ENCODE peak calls at places on chromosomes 1 and 21, in five cellular contexts. S is cardiac muscle cell, M is PC-3, O is ascending aorta, N is upper lobe of left lung. F is an unnamed sample.
A peak's percentile ranks its signal among the peaks of the same experiment; 100 is the strongest.

GRCh38 chr1:116971481-116971880 is 30.1 kb upstream of the CD101 start:
- DNase-seq in N (no peak), O (no peak), M (no peak), S (no peak), F (no peak)

GRCh38 chr1:162696286-162696862 is 64.1 kb downstream of the DDR2 start:
- DNase-seq in S (peak; percentile 94), N (peak; percentile 17), M (peak; percentile 93), O (peak; percentile 77), F (no peak)

GRCh38 chr21:34705032-34705431 is 36.2 kb downstream of the CLIC6 start:
- DNase-seq in N (no peak), M (no peak), S (no peak), O (peak; percentile 52), F (no peak)

GRCh38 chr1:102110591-102110990 is 113.9 kb upstream of the OLFM3 start:
- DNase-seq in O (no peak), N (no peak), M (no peak), S (no peak), F (no peak)

GRCh38 chr1:114482585-114482984 is 28.4 kb downstream of the TRIM33 start:
- DNase-seq in M (no peak), N (no peak), O (no peak), S (no peak), F (no peak)

GRCh38 chr1:183676515-183677189 is 23.5 kb upstream of the APOBEC4 start:
- DNase-seq in M (peak; percentile 33), O (no peak), S (peak; percentile 51), N (no peak), F (no peak)

GRCh38 chr1:64038965-64039926 is 164.2 kb upstream of the UBE2U start:
- DNase-seq in M (peak; percentile 99), O (peak; percentile 87), N (no peak), S (peak; percentile 25), F (no peak)

GRCh38 chr1:1438531-1439381 is 3.3 kb downstream of the VWA1 start:
- DNase-seq in S (no peak), N (peak; percentile 79), O (no peak), M (no peak), F (no peak)

GRCh38 chr1:237507005-237507404 is 383.7 kb downstream of the ZP4 start:
- DNase-seq in N (no peak), M (no peak), O (no peak), S (no peak), F (no peak)

GRCh38 chr21:42254631-42255030 is 35.7 kb downstream of the ABCG1 start:
- DNase-seq in M (no peak), S (no peak), O (no peak), N (no peak), F (no peak)

GRCh38 chr1:110722835-110723234 is 48.1 kb upstream of the KCNA3 start:
- DNase-seq in S (no peak), O (no peak), M (no peak), N (no peak), F (no peak)

GRCh38 chr1:204725821-204726448 is 40.4 kb upstream of the LRRN2 start:
- DNase-seq in N (no peak), M (peak; percentile 89), S (no peak), O (no peak), F (no peak)

GRCh38 chr1:45723248-45723930 is 27.1 kb downstream of the IPP start:
- DNase-seq in N (no peak), M (no peak), O (no peak), S (no peak), F (no peak)

GRCh38 chr1:209601809-209602657 is 18.5 kb downstream of the CAMK1G start:
- DNase-seq in S (peak; percentile 56), N (no peak), M (peak; percentile 78), O (no peak), F (no peak)

GRCh38 chr1:53175302-53175913 is 21.2 kb upstream of the CPT2 start:
- DNase-seq in S (no peak), N (no peak), O (no peak), M (no peak), F (no peak)

GRCh38 chr1:36369061-36369470 is 16.7 kb downstream of the STK40 start:
- DNase-seq in N (no peak), M (peak; percentile 87), S (peak; percentile 84), O (peak; percentile 87), F (peak; percentile 75)

DNA sequence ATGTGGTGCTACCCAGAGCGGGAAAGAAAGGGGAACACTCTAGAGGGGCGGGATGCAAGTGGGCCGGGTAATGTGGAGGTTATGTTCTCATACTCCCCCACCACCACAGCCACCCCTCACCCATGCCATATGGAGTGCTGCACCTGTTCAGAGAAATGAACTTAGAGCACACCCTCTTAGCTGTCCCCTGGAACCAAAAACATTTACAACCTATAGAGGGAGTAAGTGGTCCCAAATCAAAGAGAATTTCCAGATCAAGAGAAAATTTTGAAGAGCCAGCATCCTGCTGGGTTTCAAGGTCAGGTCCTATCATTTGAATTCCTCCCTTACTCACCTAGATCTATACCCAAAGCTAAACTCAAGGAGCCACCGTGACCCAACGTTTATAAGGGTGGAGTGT is 319.5 kb downstream of the BRINP2 start:
- DNase-seq in S (no peak), N (no peak), O (no peak), M (peak; percentile 6), F (no peak)
- TF ChIP-seq CTCF in S (no peak), N (no peak), O (no peak), M (peak; percentile 29), F (no peak)

DNA sequence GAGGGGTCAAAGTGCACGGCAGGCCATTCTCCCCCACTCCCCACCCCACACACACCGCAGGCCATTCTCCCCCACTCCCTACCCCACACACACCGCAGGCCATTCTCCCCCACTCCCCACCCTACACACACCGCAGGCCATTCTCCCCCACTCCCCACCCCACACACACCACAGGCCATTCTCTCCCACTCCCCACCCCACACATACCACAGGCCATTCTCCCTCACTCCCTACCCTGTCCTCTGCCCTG is 15.7 kb downstream of the H6PD start:
- DNase-seq in O (no peak), N (no peak), M (no peak), S (no peak), F (no peak)
- H3K4me1 ChIP-seq in O (peaks cover 15% of the 10 kb centered on the region), N (peaks cover 27% of the 10 kb centered on the region), M (no peaks in the 10 kb centered on the region), S (peaks cover 49% of the 10 kb centered on the region), F (no peaks in the 10 kb centered on the region)

DNA sequence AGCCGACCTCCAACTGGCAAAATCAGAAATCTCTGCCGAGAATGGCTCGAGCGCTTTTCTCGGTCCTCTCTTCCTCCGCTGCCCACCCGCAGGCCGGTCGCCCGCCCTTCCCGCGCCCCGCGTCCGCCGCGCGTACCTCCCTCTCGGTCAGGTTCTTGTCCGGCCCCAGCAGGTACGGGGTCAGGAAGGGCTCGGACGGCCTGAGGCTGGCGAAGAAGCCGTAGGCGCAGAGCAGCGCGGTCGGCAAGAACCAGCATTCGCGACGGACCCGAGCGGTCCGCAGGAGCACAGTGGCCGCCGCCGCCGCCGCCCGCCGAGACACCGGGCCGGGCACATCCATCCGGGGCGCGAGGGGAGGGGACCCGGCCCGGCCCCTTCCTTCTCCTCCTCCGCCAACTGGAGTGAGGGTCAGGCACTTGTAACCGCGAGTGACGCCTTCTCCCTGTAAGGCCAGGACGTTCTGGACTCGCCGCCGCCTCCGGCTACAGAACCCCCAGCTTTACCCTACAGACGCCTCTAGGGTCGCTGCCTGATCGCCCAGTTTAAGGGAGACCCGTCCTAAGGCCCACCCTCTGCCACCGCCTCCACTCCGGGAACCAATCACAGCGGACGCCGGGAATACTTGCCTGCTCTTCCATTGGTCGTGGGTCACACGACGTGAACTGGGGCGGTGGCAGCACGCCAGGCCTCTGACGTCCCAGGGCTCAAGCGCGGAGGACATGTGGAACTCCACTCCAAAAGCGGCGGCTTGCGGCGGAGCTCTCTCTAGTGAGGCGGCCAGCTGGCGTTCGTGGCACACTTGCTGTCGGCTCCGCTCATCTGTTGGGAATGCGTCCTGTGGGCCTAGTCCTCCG is at the start of gene SLC19A2:
- DNase-seq in M (peak; percentile 100), O (peak; percentile 100), N (peak; percentile 100), S (peak; percentile 99), F (peak; percentile 84)
- TF ChIP-seq CTCF in M (peak; percentile 41), O (peak; percentile 39), N (no peak), S (peak; percentile 31), F (no peak)

DNA sequence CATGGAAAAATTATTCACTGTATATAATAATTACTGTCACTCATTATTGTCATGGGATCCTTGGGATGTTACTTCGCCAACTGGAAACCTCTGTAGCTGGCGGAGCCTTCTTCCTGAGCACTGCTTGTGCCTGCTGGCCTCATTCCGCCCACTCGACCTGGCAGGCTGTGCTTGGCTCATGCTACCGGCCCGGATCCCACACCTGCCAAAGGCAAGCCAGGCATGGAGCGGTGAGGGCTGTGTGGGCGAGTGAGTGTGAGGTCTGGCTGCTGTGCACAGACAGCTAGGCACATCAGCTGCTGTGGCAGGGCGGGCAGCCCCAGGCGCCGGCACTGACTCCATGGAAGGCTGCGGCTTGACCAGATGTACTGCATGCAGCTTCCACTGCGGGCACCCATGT is 78.4 kb downstream of the DISP1 start:
- DNase-seq in M (no peak), N (peak; percentile 58), S (no peak), O (no peak), F (no peak)
- H3K4me1 ChIP-seq in M (peaks cover 49% of the 10 kb centered on the region), N (peaks cover 10% of the 10 kb centered on the region), S (peaks cover 11% of the 10 kb centered on the region), O (no peaks in the 10 kb centered on the region), F (peaks cover 6% of the 10 kb centered on the region)

GRCh38 chr1:20089328-20090077 is 19.5 kb downstream of the PLA2G5 start:
- DNase-seq in O (no peak), S (no peak), N (no peak), M (no peak), F (no peak)

GRCh38 chr1:20086800-20087199 is 16.8 kb downstream of the PLA2G5 start:
- DNase-seq in S (no peak), O (no peak), N (no peak), M (no peak), F (no peak)

GRCh38 chr1:20090119-20090518 is 20.1 kb downstream of the PLA2G5 start:
- DNase-seq in O (no peak), N (no peak), S (no peak), M (no peak), F (no peak)

GRCh38 chr1:20090641-20091040 is 20.6 kb downstream of the PLA2G5 start:
- DNase-seq in S (no peak), N (no peak), M (no peak), O (no peak), F (no peak)

GRCh38 chr1:20087668-20088067 is 17.7 kb downstream of the PLA2G5 start:
- DNase-seq in M (peak; percentile 15), O (no peak), S (no peak), N (no peak), F (no peak)
- TF ChIP-seq CTCF in M (peak; percentile 57), O (no peak), S (no peak), N (no peak), F (no peak)

GRCh38 chr1:153569465-153569864 is 3.8 kb upstream of the S100A2 start:
- DNase-seq in M (no peak), S (no peak), N (no peak), O (no peak), F (no peak)
- H3K4me1 ChIP-seq in M (peaks cover 65% of the 10 kb centered on the region), S (peaks cover 37% of the 10 kb centered on the region), N (peaks cover 48% of the 10 kb centered on the region), O (peaks cover 16% of the 10 kb centered on the region), F (peaks cover 17% of the 10 kb centered on the region)

DNA sequence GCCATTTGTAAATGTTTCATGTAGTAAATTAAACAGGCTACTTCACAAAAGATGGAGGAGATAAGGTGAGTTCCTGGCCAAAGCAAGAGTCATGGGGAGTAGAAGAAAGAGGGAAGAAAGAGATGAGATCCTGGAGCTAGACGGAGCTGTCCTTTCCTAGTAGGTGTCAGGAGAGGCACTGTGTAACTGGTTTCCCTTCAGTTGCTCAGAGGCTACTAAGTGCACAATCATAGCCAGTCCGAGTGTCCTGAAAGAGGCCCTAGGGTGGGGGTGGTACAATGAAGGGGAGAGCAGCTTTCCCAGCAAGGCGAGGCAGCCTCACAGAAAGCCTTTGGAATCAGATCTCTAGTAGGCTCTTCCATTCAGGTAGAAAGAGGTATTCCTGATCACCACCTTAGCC is 390.9 kb downstream of the KCNH1 start:
- DNase-seq in M (no peak), N (no peak), O (no peak), S (no peak), F (no peak)
- TF ChIP-seq CTCF in M (no peak), N (no peak), O (no peak), S (no peak), F (no peak)